ENCODE peak calls at places on chromosomes 11 and 22, in eight cellular contexts. N is H54; D is OCI-LY7; F is stimulated activated CD8-positive, alpha-beta memory T cell treated with anti-CD3 and anti-CD28 coated beads, Interleukin-15, amount 100 ng/mL, for 4 hours; U is astrocyte of the cerebellum; G is nephron progenitor cell; Q is NCI-H1436 treated with DMSO at 0.1 percent for 48 hours; K is GM13977. R is an unnamed sample.

GRCh38 chr22:20141186-20142077 is 9.4 kb downstream of the CCDC188 start:
- DNase-seq in N (no peak), D (no peak), F (no peak), U (peak), G (no peak), Q (no peak), K (no peak), R (no peak)

GRCh38 chr22:21074092-21074715 is 28.5 kb downstream of the LRRC74B start:
- DNase-seq in N (peak), D (no peak), F (no peak), U (peak), G (no peak), Q (no peak), K (no peak), R (no peak)

GRCh38 chr22:31122532-31123291 is at the start of gene INPP5J:
- DNase-seq in N (peak), D (no peak), F (no peak), U (peak), G (peak), Q (no peak), K (no peak), R (no peak)

GRCh38 chr11:112929432-112929831 is 31.8 kb upstream of the NCAM1 start:
- DNase-seq in N (no peak), D (no peak), F (no peak), U (no peak), G (no peak), Q (no peak), K (no peak), R (no peak)

GRCh38 chr11:3196161-3197043 is 22.2 kb downstream of the MRGPRG start:
- DNase-seq in N (no peak), D (no peak), F (no peak), U (no peak), G (no peak), Q (no peak), K (peak), R (no peak)

GRCh38 chr11:17766590-17766989 is 32.0 kb downstream of the KCNC1 start:
- DNase-seq in N (no peak), D (no peak), F (no peak), U (no peak), G (peak), Q (no peak), K (no peak), R (no peak)

GRCh38 chr11:112082729-112083128 is 3.8 kb downstream of the TIMM8B start:
- DNase-seq in N (no peak), D (no peak), F (no peak), U (no peak), G (no peak), Q (no peak), K (no peak), R (no peak)

GRCh38 chr11:47257518-47258316 is at the start of gene NR1H3:
- DNase-seq in N (peak), D (peak), F (no peak), U (no peak), G (peak), Q (no peak), K (peak), R (no peak)

GRCh38 chr11:67082071-67082791 is 25.6 kb downstream of the RHOD start:
- DNase-seq in N (no peak), D (no peak), F (no peak), U (no peak), G (no peak), Q (no peak), K (no peak), R (no peak)

GRCh38 chr11:60840711-60841430 is 1.0 kb upstream of the CCDC86 start:
- DNase-seq in N (peak), D (no peak), F (no peak), U (peak), G (no peak), Q (no peak), K (no peak), R (no peak)

GRCh38 chr22:49464024-49464423 is 363.6 kb downstream of the BRD1 start:
- DNase-seq in N (no peak), D (no peak), F (no peak), U (no peak), G (no peak), Q (no peak), K (no peak), R (no peak)

GRCh38 chr11:117902001-117902855 is 25.8 kb upstream of the FXYD6 start:
- DNase-seq in N (no peak), D (no peak), F (no peak), U (no peak), G (no peak), Q (no peak), K (no peak), R (no peak)

R was measured in activated T-helper 2 cell treated with anti-CD3 and anti-CD28 coated beads, Interferon-gamma antibody, Interleukin-2, Interleukin-4, amounts not matched to agents 10 μg/mL and 5 μg/mL and 100 μg/mL, durations not matched to agents 14 hours and 24 hours and 36 hours.